ENCODE peak calls at places on chromosome 4, in four cellular contexts. M is H9; O is CD4-positive, alpha-beta T cell; S is vagina. Q is an unnamed sample.
A peak's percentile ranks its signal among the peaks of the same experiment; 100 is the strongest.

GRCh38 chr4:54543088-54543795 is 114.5 kb upstream of the KIT start:
- DNase-seq in M (no peak), O (no peak), S (no peak), Q (peak; percentile 83)

GRCh38 chr4:3270141-3270611 is 21.2 kb downstream of the MSANTD1 start:
- DNase-seq in O (no peak), M (no peak), S (no peak), Q (no peak)

GRCh38 chr4:79982587-79983327 is 90.3 kb downstream of the ANTXR2 start:
- DNase-seq in M (no peak), O (no peak), S (no peak), Q (no peak)

GRCh38 chr4:150007512-150007911 is 70.7 kb upstream of the DCLK2 start:
- DNase-seq in O (no peak), S (no peak), M (no peak), Q (peak; percentile 21)

GRCh38 chr4:41257901-41258300 is 1.2 kb downstream of the UCHL1 start:
- DNase-seq in M (no peak), S (no peak), O (no peak), Q (no peak)

GRCh38 chr4:95867919-95868318 is 28.0 kb downstream of the PDHA2 start:
- DNase-seq in S (no peak), O (no peak), M (no peak), Q (peak; percentile 12)

GRCh38 chr4:130486186-130486585 is 1390.2 kb downstream of the C4orf33 start:
- DNase-seq in M (no peak), O (no peak), S (no peak), Q (no peak)

GRCh38 chr4:7190668-7191545 is 1.4 kb upstream of the SORCS2 start:
- DNase-seq in S (no peak), M (peak; percentile 17), O (no peak), Q (no peak)

GRCh38 chr4:176999943-177000543 is 207.3 kb upstream of the VEGFC start:
- DNase-seq in O (no peak), S (no peak), M (no peak), Q (peak; percentile 48)

GRCh38 chr4:112813790-112814189 is 176.8 kb downstream of the LARP7 start:
- DNase-seq in S (no peak), O (no peak), M (no peak), Q (peak; percentile 25)

GRCh38 chr4:124535004-124535403 is 177.5 kb downstream of the ANKRD50 start:
- DNase-seq in S (no peak), M (no peak), O (no peak), Q (no peak)

GRCh38 chr4:88283661-88284377 is 542 bp downstream of the PPM1K start:
- DNase-seq in O (peak; percentile 60), S (no peak), M (peak; percentile 62), Q (no peak)

GRCh38 chr4:113434247-113434587 is 327.3 kb downstream of the CAMK2D start:
- DNase-seq in S (no peak), M (no peak), O (no peak), Q (no peak)

GRCh38 chr4:165787516-165788274 is 85.3 kb upstream of the TLL1 start:
- DNase-seq in S (no peak), M (no peak), O (no peak), Q (peak; percentile 28)

GRCh38 chr4:46937493-46937892 is 28.4 kb upstream of the COX7B2 start:
- DNase-seq in O (no peak), S (no peak), M (no peak), Q (peak; percentile 54)

GRCh38 chr4:10011885-10012284 is 9.4 kb downstream of the SLC2A9 start:
- DNase-seq in O (no peak), M (no peak), S (no peak), Q (no peak)

GRCh38 chr4:151322565-151322964 is 2.8 kb downstream of the SH3D19 start:
- DNase-seq in S (no peak), M (no peak), O (no peak), Q (peak; percentile 63)

GRCh38 chr4:123444298-123444731 is 47.7 kb downstream of the SPRY1 start:
- DNase-seq in S (no peak), M (peak; percentile 65), O (no peak), Q (no peak)

GRCh38 chr4:15231265-15232091 is 196.4 kb upstream of the C1QTNF7 start:
- DNase-seq in O (peak; percentile 63), M (peak; percentile 71), S (no peak), Q (peak; percentile 69)

GRCh38 chr4:7806080-7806630 is 133.5 kb downstream of the AFAP1 start:
- DNase-seq in S (no peak), M (peak; percentile 45), O (no peak), Q (no peak)

GRCh38 chr4:75555294-75556164 is at the start of gene ODAPH:
- DNase-seq in S (no peak), M (no peak), O (no peak), Q (peak; percentile 77)

GRCh38 chr4:182213024-182213423 is 30.2 kb upstream of the TENM3 start:
- DNase-seq in S (no peak), M (no peak), O (no peak), Q (no peak)

GRCh38 chr4:9969526-9970398 is 51.5 kb downstream of the SLC2A9 start:
- DNase-seq in S (peak; percentile 70), O (no peak), M (no peak), Q (peak; percentile 11)

GRCh38 chr4:140133576-140133975 is 20.4 kb downstream of the MAML3 start:
- DNase-seq in O (no peak), S (no peak), M (no peak), Q (peak; percentile 12)

GRCh38 chr4:83639849-83640493 is 104.1 kb downstream of the GPAT3 start:
- DNase-seq in S (no peak), M (peak; percentile 38), O (peak; percentile 12), Q (peak; percentile 68)

GRCh38 chr4:51855270-51855669 is 12.3 kb downstream of the DCUN1D4 start:
- DNase-seq in O (no peak), M (no peak), S (no peak), Q (no peak)

GRCh38 chr4:153038493-153039311 is 102.6 kb downstream of the FHDC1 start:
- DNase-seq in M (no peak), S (no peak), O (no peak), Q (no peak)
- H3K27ac ChIP-seq in M (no peak overlapping the region), S (no peak overlapping the region), O (no peak overlapping the region), Q (no peak overlapping the region)

DNA sequence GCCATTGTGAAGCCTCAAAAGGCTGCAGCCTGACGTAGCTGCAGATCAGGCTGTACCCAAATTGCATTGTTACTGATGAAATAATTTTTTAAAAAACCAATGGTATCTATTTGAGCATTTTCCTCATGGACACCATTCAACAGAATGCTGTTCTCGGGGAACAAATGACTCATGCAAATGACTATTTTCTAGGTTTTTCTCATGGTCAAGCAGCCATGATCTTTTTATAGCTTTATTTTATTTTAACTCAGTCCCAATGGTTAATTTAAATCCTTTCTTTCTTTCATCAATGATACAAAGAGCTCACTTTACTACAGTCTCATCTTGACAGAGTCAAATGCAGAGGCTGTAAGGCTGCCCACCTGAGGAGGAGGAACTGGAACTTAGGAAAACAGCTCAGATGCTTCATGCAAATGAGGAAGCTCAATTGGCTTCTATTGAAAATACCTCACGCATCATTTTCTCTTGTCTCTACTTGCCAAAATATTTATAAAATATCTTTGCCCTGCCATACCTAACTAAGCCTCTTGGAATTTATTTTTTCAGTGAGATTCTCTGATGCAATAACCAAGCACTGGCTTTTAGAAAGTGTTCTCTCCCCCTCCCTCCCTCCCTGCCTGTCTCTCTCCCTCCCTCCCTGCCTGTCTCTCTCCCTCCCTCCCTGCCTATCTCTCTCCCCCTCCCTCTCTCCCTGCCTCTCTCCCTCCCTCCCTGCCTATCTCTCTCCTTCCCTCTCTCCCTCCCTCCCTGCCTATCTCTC is 81.0 kb downstream of the SORBS2 start:
- DNase-seq in O (no peak), S (no peak), M (no peak), Q (peak; percentile 84)
- H3K27ac ChIP-seq in O (no peak overlapping the region), S (peak overlapping the region; percentile 64), M (no peak overlapping the region), Q (peak overlapping the region; percentile 76)

GRCh38 chr4:1871471-1872021 is 353 bp downstream of the NSD2 start:
- DNase-seq in O (no peak), S (no peak), M (peak; percentile 49), Q (no peak)

GRCh38 chr4:1874207-1874606 is 3.0 kb downstream of the NSD2 start:
- DNase-seq in S (no peak), O (no peak), M (no peak), Q (no peak)

GRCh38 chr4:1873291-1873690 is 2.1 kb downstream of the NSD2 start:
- DNase-seq in M (no peak), O (no peak), S (no peak), Q (no peak)

GRCh38 chr4:1872918-1873269 is 1.7 kb downstream of the NSD2 start:
- DNase-seq in S (no peak), O (no peak), M (no peak), Q (peak; percentile 55)

GRCh38 chr4:1873776-1874175 is 2.6 kb downstream of the NSD2 start:
- DNase-seq in M (no peak), O (no peak), S (no peak), Q (no peak)
- H3K27ac ChIP-seq in M (no peak overlapping the region), O (no peak overlapping the region), S (no peak overlapping the region), Q (no peak overlapping the region)

GRCh38 chr4:109914356-109914755 is 1.7 kb downstream of the EGF start:
- DNase-seq in S (no peak), M (no peak), O (no peak), Q (no peak)
- H3K27ac ChIP-seq in S (no peak overlapping the region), M (no peak overlapping the region), O (no peak overlapping the region), Q (no peak overlapping the region)

GRCh38 chr4:101118641-101119040 is 228.7 kb downstream of the PPP3CA start:
- DNase-seq in S (no peak), O (no peak), M (no peak), Q (no peak)
- H3K27ac ChIP-seq in S (no peak overlapping the region), O (no peak overlapping the region), M (no peak overlapping the region), Q (no peak overlapping the region)